ENCODE peak calls at places on chromosomes 3 and 15, in six cellular contexts. K is lower lobe of right lung, R is Peyer's patch, T is transverse colon, W is HCT116, S is left lung. G is an unnamed sample. For H3K4me1, the result is how much of the 10 kb centered on the place peaks cover.

GRCh38 chr3:181723064-181723463 is 11.3 kb downstream of the SOX2 start:
- DNase-seq in K (no peak), R (no peak), T (no peak), W (no peak), S (no peak), G (no peak)

GRCh38 chr15:55909036-55909811 is 84.2 kb downstream of the NEDD4 start:
- DNase-seq in K (no peak), R (no peak), T (no peak), W (no peak), S (no peak), G (no peak)

GRCh38 chr3:14254812-14255702 is 76.4 kb downstream of the LSM3 start:
- DNase-seq in K (no peak), R (no peak), T (no peak), W (no peak), S (no peak), G (no peak)

GRCh38 chr3:112032377-112032776 is 2.2 kb upstream of the TMPRSS7 start:
- DNase-seq in K (no peak), R (no peak), T (no peak), W (no peak), S (no peak), G (no peak)

GRCh38 chr3:45026038-45026437 is at the start of gene CLEC3B:
- DNase-seq in K (peak), R (no peak), T (peak), W (no peak), S (no peak), G (no peak)

GRCh38 chr3:14957933-14958332 is 10.6 kb downstream of the NR2C2 start:
- DNase-seq in K (no peak), R (no peak), T (no peak), W (no peak), S (no peak), G (no peak)

GRCh38 chr3:131796558-131796957 is 238.3 kb downstream of the CPNE4 start:
- DNase-seq in K (no peak), R (no peak), T (no peak), W (no peak), S (no peak), G (no peak)

GRCh38 chr3:58627580-58627894 is 39.0 kb downstream of the FAM3D start:
- DNase-seq in K (no peak), R (no peak), T (no peak), W (no peak), S (no peak), G (no peak)

GRCh38 chr15:69823223-69823907 is 274.4 kb downstream of the TLE3 start:
- DNase-seq in K (no peak), R (no peak), T (no peak), W (peak), S (no peak), G (no peak)

GRCh38 chr15:40197434-40197833 is 36.6 kb downstream of the BUB1B start:
- DNase-seq in K (no peak), R (no peak), T (no peak), W (no peak), S (no peak), G (no peak)

GRCh38 chr3:169948559-169949371 is 17.8 kb upstream of the SEC62 start:
- DNase-seq in K (no peak), R (no peak), T (no peak), W (no peak), S (no peak), G (no peak)

GRCh38 chr15:65642588-65642987 is 20.9 kb downstream of the SLC24A1 start:
- DNase-seq in K (no peak), R (no peak), T (no peak), W (no peak), S (no peak), G (no peak)

GRCh38 chr15:74780983-74781672 is 752 bp upstream of the CSK start:
- DNase-seq in K (no peak), R (peak), T (no peak), W (no peak), S (peak), G (no peak)

GRCh38 chr3:187967097-187967496 is 186.9 kb upstream of the LPP start:
- DNase-seq in K (no peak), R (no peak), T (no peak), W (no peak), S (peak), G (no peak)

GRCh38 chr3:53796161-53796560 is 50.1 kb downstream of the CHDH start:
- DNase-seq in K (no peak), R (no peak), T (peak), W (no peak), S (no peak), G (no peak)

GRCh38 chr15:41887893-41888292 is 6.0 kb downstream of the SPTBN5 start:
- DNase-seq in K (no peak), R (no peak), T (no peak), W (no peak), S (no peak), G (no peak)

GRCh38 chr15:60764408-60764963 is 285.5 kb upstream of the ICE2 start:
- DNase-seq in K (no peak), R (no peak), T (no peak), W (no peak), S (no peak), G (no peak)

GRCh38 chr3:66365023-66365581 is 135.7 kb downstream of the LRIG1 start:
- DNase-seq in K (no peak), R (no peak), T (no peak), W (no peak), S (no peak), G (no peak)

GRCh38 chr3:143525408-143525807 is 322.9 kb downstream of the SLC9A9 start:
- DNase-seq in K (no peak), R (no peak), T (no peak), W (no peak), S (no peak), G (no peak)

GRCh38 chr3:62203152-62203551 is 170.2 kb downstream of the FEZF2 start:
- DNase-seq in K (no peak), R (no peak), T (no peak), W (no peak), S (no peak), G (no peak)

GRCh38 chr3:168001244-168001643 is 94.5 kb downstream of the GOLIM4 start:
- DNase-seq in K (no peak), R (no peak), T (no peak), W (no peak), S (no peak), G (no peak)

GRCh38 chr15:74585857-74586256 is 29.8 kb upstream of the CLK3 start:
- DNase-seq in K (no peak), R (no peak), T (no peak), W (no peak), S (no peak), G (no peak)

GRCh38 chr15:72113347-72114031 is 4.5 kb downstream of the MYO9A start:
- DNase-seq in K (no peak), R (no peak), T (no peak), W (no peak), S (no peak), G (no peak)

GRCh38 chr3:73697020-73697419 is 72.3 kb upstream of the PDZRN3 start:
- DNase-seq in K (no peak), R (no peak), T (no peak), W (no peak), S (no peak), G (no peak)

DNA sequence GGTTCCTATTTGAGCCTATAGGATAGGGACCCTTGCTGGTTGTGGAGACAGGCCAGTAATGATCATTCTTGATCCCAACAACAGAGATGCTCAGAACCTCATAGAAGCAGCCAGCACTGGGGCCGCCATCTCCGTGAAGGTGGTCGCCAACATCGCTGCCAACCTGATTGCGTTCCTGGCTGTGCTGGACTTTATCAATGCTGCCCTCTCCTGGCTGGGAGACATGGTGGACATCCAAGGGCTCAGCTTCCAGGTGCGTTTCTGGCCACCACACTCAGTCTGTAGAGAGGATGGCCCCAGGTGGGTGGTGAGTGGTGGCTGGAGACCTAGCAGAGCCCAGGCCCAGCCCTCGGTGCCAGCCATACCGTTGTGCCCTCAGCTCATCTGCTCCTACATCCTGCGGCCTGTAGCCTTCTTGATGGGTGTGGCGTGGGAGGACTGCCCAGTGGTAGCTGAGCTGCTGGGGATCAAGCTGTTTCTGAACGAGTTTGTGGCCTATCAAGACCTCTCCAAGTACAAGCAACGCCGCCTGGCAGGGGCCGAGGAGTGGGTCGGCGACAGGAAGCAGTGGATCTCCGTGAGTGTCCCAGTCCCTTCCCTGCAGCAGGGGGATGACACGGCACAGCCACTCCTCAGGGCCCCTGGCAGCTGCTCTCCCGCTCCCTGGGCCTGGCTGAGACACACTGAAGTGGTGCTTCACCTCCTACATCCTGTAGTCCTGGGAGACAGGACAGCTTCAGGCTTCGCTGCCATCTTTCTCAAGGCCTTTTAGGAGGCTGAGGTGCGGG is 46.5 kb upstream of the PDE8A start:
- DNase-seq in K (no peak), R (no peak), T (no peak), W (no peak), S (no peak), G (no peak)
- TF ChIP-seq CTCF in K (no peak), R (no peak), T (no peak), W (peak), S (no peak), G (no peak)

GRCh38 chr3:172057624-172058023 is 18.2 kb downstream of the FNDC3B start:
- DNase-seq in K (no peak), R (no peak), T (no peak), W (no peak), S (no peak), G (no peak)

GRCh38 chr3:172056416-172056815 is 17.0 kb downstream of the FNDC3B start:
- DNase-seq in K (no peak), R (no peak), T (no peak), W (no peak), S (no peak), G (no peak)

GRCh38 chr3:172059532-172059931 is 20.2 kb downstream of the FNDC3B start:
- DNase-seq in K (no peak), R (no peak), T (no peak), W (no peak), S (no peak), G (no peak)

GRCh38 chr3:172054115-172054764 is 14.9 kb downstream of the FNDC3B start:
- DNase-seq in K (no peak), R (no peak), T (no peak), W (no peak), S (no peak), G (no peak)

GRCh38 chr3:172057059-172057458 is 17.7 kb downstream of the FNDC3B start:
- DNase-seq in K (no peak), R (no peak), T (no peak), W (no peak), S (no peak), G (no peak)
- H3K27ac ChIP-seq in K (no peak), R (no peak), T (peak), W (no peak), S (no peak), G (peak)

GRCh38 chr15:101805605-101806345 is 2.5 kb downstream of the OR4F6 start:
- DNase-seq in K (no peak), R (no peak), T (no peak), W (no peak), S (no peak), G (no peak)
- H3K4me1 ChIP-seq in K (under half), R (under half), T (under half), W (under half), S (under half), G (under half)

GRCh38 chr3:126528800-126529541 is 5.0 kb downstream of the CHST13 start:
- DNase-seq in K (peak), R (no peak), T (no peak), W (no peak), S (peak), G (no peak)
- TF ChIP-seq CTCF in K (no peak), R (no peak), T (no peak), W (no peak), S (no peak), G (no peak)

GRCh38 chr3:136151219-136151618 is 44.9 kb downstream of the MSL2 start:
- DNase-seq in K (no peak), R (no peak), T (no peak), W (no peak), S (no peak), G (no peak)

GRCh38 chr3:136149569-136150136 is 46.5 kb downstream of the MSL2 start:
- DNase-seq in K (no peak), R (no peak), T (no peak), W (no peak), S (no peak), G (no peak)

GRCh38 chr3:136152963-136153362 is 43.2 kb downstream of the MSL2 start:
- DNase-seq in K (no peak), R (no peak), T (no peak), W (no peak), S (no peak), G (no peak)

GRCh38 chr3:136146981-136147729 is 49.0 kb downstream of the MSL2 start:
- DNase-seq in K (no peak), R (no peak), T (no peak), W (no peak), S (no peak), G (no peak)

GRCh38 chr3:136152176-136152843 is 43.8 kb downstream of the MSL2 start:
- DNase-seq in K (no peak), R (no peak), T (no peak), W (no peak), S (no peak), G (no peak)
- H3K27ac ChIP-seq in K (no peak), R (no peak), T (no peak), W (no peak), S (no peak), G (no peak)

GRCh38 chr3:113745273-113746068 is 578 bp downstream of the NAA50 start:
- DNase-seq in K (peak), R (peak), T (peak), W (peak), S (peak), G (peak)
- H3K4me1 ChIP-seq in K (half or more), R (under half), T (under half), W (under half), S (under half), G (under half)

G was measured in ascending aorta.